ENCODE peak calls at places on chromosomes 13 and 19, in four cellular contexts. F is brain microvascular endothelial cell, X is fibroblast of lung, E is tibial artery. Y is an unnamed sample.

GRCh38 chr13:29125145-29125933 is 305.2 kb downstream of the MTUS2 start:
- DNase-seq in F (no peak), X (no peak), E (no peak), Y (no peak)

GRCh38 chr19:22784051-22784450 is at the start of gene ZNF99:
- DNase-seq in F (no peak), X (no peak), E (peak; percentile 51), Y (peak; percentile 18)

GRCh38 chr13:50080856-50081105 is 65.5 kb downstream of the KCNRG start:
- DNase-seq in F (no peak), X (no peak), E (no peak), Y (no peak)

GRCh38 chr13:98216135-98216565 is 39.1 kb upstream of the RNF113B start:
- DNase-seq in F (peak; percentile 90), X (peak; percentile 91), E (peak; percentile 32), Y (no peak)

GRCh38 chr13:32737111-32737571 is 150.9 kb downstream of the PDS5B start:
- DNase-seq in F (no peak), X (peak; percentile 23), E (no peak), Y (no peak)

GRCh38 chr19:42816901-42817300 is 51.4 kb upstream of the PSG8 start:
- DNase-seq in F (no peak), X (peak; percentile 3), E (no peak), Y (no peak)

GRCh38 chr19:51018745-51019543 is 565 bp downstream of the KLK10 start:
- DNase-seq in F (no peak), X (no peak), E (no peak), Y (no peak)

GRCh38 chr19:56958428-56958827 is 117.9 kb upstream of the PEG3 start:
- DNase-seq in F (no peak), X (no peak), E (no peak), Y (no peak)

GRCh38 chr19:16850133-16850532 is 20.9 kb downstream of the SIN3B start:
- DNase-seq in F (no peak), X (peak; percentile 60), E (no peak), Y (no peak)

GRCh38 chr19:2129022-2129421 is 22.3 kb downstream of the AP3D1 start:
- DNase-seq in F (no peak), X (no peak), E (no peak), Y (no peak)

GRCh38 chr19:18881491-18881890 is 14.5 kb downstream of the CERS1 start:
- DNase-seq in F (no peak), X (no peak), E (no peak), Y (no peak)

GRCh38 chr19:13881231-13881691 is 4.3 kb downstream of the NANOS3 start:
- DNase-seq in F (no peak), X (peak; percentile 72), E (no peak), Y (no peak)

GRCh38 chr19:798415-799075 is 1.3 kb downstream of the PTBP1 start:
- DNase-seq in F (no peak), X (no peak), E (no peak), Y (no peak)

GRCh38 chr13:52669677-52670076 is 17.0 kb downstream of the SUGT1 start:
- DNase-seq in F (no peak), X (no peak), E (no peak), Y (no peak)

GRCh38 chr19:28359819-28360414 is 853.0 kb downstream of the UQCRFS1 start:
- DNase-seq in F (no peak), X (no peak), E (no peak), Y (no peak)

GRCh38 chr13:44903596-44903995 is 85.7 kb downstream of the NUFIP1 start:
- DNase-seq in F (peak; percentile 76), X (peak; percentile 91), E (peak; percentile 93), Y (peak; percentile 94)

GRCh38 chr13:43431279-43431678 is 355.5 kb downstream of the ENOX1 start:
- DNase-seq in F (no peak), X (no peak), E (no peak), Y (peak; percentile 64)

DNA sequence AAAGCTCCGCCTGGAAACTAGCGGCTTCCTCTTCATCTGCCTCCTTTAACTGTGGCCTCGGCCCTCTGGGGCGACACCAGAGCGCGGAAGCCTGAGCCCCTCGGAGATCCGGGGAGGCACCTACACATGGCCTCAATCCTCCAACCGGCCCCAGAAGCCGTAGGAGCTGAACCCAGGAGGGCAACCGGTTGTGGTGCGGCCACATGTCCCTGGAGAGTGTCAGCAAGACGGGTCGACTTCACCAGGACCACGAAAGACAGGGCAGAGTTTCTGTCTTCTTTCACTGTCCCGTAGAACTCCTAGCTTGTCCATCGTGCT is 3.7 kb upstream of the SOX1 start:
- DNase-seq in F (no peak), X (no peak), E (no peak), Y (no peak)
- H3K27me3 ChIP-seq in F (peaks cover 83% of the 10 kb centered on the region), X (peaks cover 42% of the 10 kb centered on the region), E (no peaks in the 10 kb centered on the region), Y (peaks cover 85% of the 10 kb centered on the region)

DNA sequence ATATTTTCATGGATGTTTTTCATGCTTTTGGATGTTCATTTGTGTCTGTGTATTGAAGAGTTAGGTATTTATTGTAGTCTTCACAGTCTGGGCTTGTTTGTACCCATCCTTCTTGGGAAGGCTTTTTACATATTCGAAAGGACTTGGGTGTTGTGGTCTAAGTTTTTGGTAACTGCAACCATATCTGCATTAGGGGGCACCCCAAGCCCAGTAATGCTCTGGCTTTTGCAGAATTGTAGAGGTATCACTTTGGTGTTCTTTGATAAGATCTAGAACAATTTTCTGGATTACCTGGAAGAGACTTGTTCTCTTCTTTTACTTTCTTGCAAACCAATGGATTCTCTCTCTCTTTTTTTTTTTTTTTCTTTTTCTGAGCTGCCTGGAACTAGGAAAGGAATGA is 581.3 kb downstream of the DACH1 start:
- DNase-seq in F (no peak), X (no peak), E (no peak), Y (no peak)
- TF ChIP-seq CTCF in F (peak; percentile 11), X (peak; percentile 22), E (no peak), Y (no peak)

GRCh38 chr19:54189668-54190502 is 505 bp upstream of the MBOAT7 start:
- DNase-seq in F (peak; percentile 100), X (peak; percentile 100), E (peak; percentile 100), Y (peak; percentile 100)

GRCh38 chr19:54186934-54187381 is 2.4 kb downstream of the MBOAT7 start:
- DNase-seq in F (no peak), X (no peak), E (no peak), Y (no peak)

GRCh38 chr19:54189020-54189667 is at the start of gene MBOAT7:
- DNase-seq in F (no peak), X (no peak), E (no peak), Y (no peak)

GRCh38 chr19:54186351-54186750 is 3.0 kb downstream of the MBOAT7 start:
- DNase-seq in F (no peak), X (no peak), E (no peak), Y (no peak)

DNA sequence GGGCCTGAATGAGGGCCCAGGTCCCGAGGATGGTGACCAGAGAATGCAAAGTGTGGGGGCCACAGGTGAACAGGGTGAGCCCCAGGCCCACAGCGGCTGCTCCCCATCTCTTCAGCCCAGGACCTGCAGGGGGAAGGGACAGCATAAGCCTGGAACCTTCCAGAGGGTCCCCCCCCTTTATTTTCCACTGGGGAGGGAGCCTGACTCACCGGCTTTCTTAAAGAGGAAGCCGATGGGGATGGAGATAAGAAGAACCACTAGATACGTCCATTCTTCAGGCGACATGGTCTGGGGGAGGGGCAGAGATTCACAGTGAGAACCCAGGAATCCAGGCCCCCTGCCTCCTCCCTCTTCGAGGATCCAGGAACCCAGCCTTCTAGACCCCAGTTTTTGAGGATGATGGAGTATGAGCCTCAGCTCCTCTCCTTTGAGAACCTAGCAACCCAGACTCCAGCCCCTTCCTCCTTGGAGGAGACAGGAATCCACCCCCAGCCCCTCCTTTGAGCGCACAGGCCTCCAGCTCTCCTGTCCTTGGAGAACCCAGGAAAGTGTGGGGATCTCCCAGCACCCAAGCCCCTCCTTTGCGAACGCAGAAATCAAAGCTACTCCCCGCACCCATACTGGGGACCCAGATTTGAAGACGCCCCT is 1.0 kb downstream of the MBOAT7 start:
- DNase-seq in F (peak; percentile 60), X (peak; percentile 84), E (no peak), Y (no peak)
- H3K27ac ChIP-seq in F (peak overlapping the region; percentile 66), X (peak overlapping the region; percentile 98), E (peak overlapping the region; percentile 92), Y (peak overlapping the region; percentile 97)

GRCh38 chr13:96848275-96848674 is 146.0 kb downstream of the OXGR1 start:
- DNase-seq in F (no peak), X (no peak), E (no peak), Y (no peak)
- H3K27me3 ChIP-seq in F (no peaks in the 10 kb centered on the region), X (no peaks in the 10 kb centered on the region), E (no peaks in the 10 kb centered on the region), Y (no peaks in the 10 kb centered on the region)

GRCh38 chr19:38932425-38933179 is 1.9 kb downstream of the MRPS12 start:
- DNase-seq in F (peak; percentile 40), X (peak; percentile 40), E (no peak), Y (no peak)
- TF ChIP-seq CTCF in F (peak; percentile 61), X (peak; percentile 44), E (no peak), Y (no peak)